ENCODE peak calls at places on chromosomes 4 and X, in nine cellular contexts. O, X, F, T, V, D, P, U and H are unnamed samples.
A peak's percentile ranks its signal among the peaks of the same experiment; 100 is the strongest.

GRCh38 chrX:66200855-66201795 is 37.1 kb downstream of the HEPH start:
- DNase-seq in U (peak; percentile 9), O (no peak), D (no peak), V (no peak), P (no peak), F (no peak), T (no peak), X (peak; percentile 17), H (no peak)

GRCh38 chrX:22365460-22365859 is 92.7 kb downstream of the CBLL2 start:
- DNase-seq in X (peak; percentile 91), F (no peak), V (no peak), U (peak; percentile 29), O (no peak), D (no peak), P (peak; percentile 65), T (no peak), H (no peak)

GRCh38 chr4:58261526-58261925 is 1151.3 kb upstream of the IGFBP7 start:
- DNase-seq in P (no peak), D (no peak), U (no peak), X (no peak), T (no peak), F (no peak), O (no peak), V (no peak), H (no peak)

GRCh38 chrX:67614414-67614813 is 70.6 kb downstream of the AR start:
- DNase-seq in O (no peak), V (no peak), D (no peak), X (peak; percentile 25), P (no peak), F (no peak), U (peak; percentile 82), T (no peak), H (no peak)

GRCh38 chrX:36431819-36432218 is 512.3 kb downstream of the CFAP47 start:
- DNase-seq in O (no peak), P (no peak), T (no peak), F (no peak), D (no peak), X (peak; percentile 89), V (no peak), U (peak; percentile 11), H (no peak)

GRCh38 chrX:72644946-72645345 is 69.2 kb downstream of the PHKA1 start:
- DNase-seq in T (peak; percentile 4), D (no peak), U (no peak), P (peak; percentile 4), V (no peak), O (peak; percentile 22), X (no peak), F (peak; percentile 5), H (peak; percentile 12)

GRCh38 chr4:41939016-41939623 is 3.9 kb downstream of the TMEM33 start:
- DNase-seq in X (peak; percentile 60), U (no peak), O (no peak), T (no peak), P (no peak), F (no peak), D (no peak), V (no peak), H (no peak)

GRCh38 chrX:2497961-2498780 is 2.6 kb downstream of the DHRSX start:
- DNase-seq in O (no peak), F (no peak), D (no peak), V (peak; percentile 63), P (peak; percentile 31), T (peak; percentile 20), X (peak; percentile 23), U (peak; percentile 69), H (peak; percentile 63)

GRCh38 chr4:145722561-145722960 is 42.6 kb downstream of the C4orf51 start:
- DNase-seq in X (no peak), F (no peak), P (no peak), U (no peak), V (no peak), O (no peak), T (no peak), D (no peak), H (no peak)

GRCh38 chr4:29311231-29311630 is 1408.9 kb upstream of the PCDH7 start:
- DNase-seq in X (peak; percentile 62), T (no peak), P (peak; percentile 80), F (no peak), U (no peak), D (no peak), O (no peak), V (no peak), H (no peak)

GRCh38 chr4:176579233-176579632 is 213.5 kb downstream of the VEGFC start:
- DNase-seq in P (no peak), O (no peak), X (no peak), V (no peak), T (no peak), D (no peak), F (no peak), U (peak; percentile 87), H (no peak)

GRCh38 chrX:17634542-17635207 is 102.6 kb upstream of the SCML1 start:
- DNase-seq in D (no peak), U (no peak), V (peak; percentile 27), P (no peak), X (no peak), T (no peak), O (no peak), F (no peak), H (no peak)

GRCh38 chr4:101238706-101239105 is 108.6 kb downstream of the PPP3CA start:
- DNase-seq in U (no peak), O (no peak), P (peak; percentile 79), D (no peak), T (no peak), X (peak; percentile 54), F (no peak), V (no peak), H (no peak)

GRCh38 chr4:101237773-101238172 is 109.6 kb downstream of the PPP3CA start:
- DNase-seq in F (no peak), O (no peak), D (no peak), X (no peak), U (no peak), V (no peak), P (no peak), T (no peak), H (no peak)

GRCh38 chr4:101242441-101242840 is 104.9 kb downstream of the PPP3CA start:
- DNase-seq in D (no peak), O (no peak), T (no peak), F (no peak), U (no peak), X (no peak), P (no peak), V (no peak), H (no peak)

GRCh38 chr4:101236097-101236496 is 111.2 kb downstream of the PPP3CA start:
- DNase-seq in T (no peak), X (no peak), O (no peak), P (no peak), U (no peak), V (no peak), F (no peak), D (no peak), H (no peak)

GRCh38 chr4:101239685-101240084 is 107.6 kb downstream of the PPP3CA start:
- DNase-seq in P (no peak), T (no peak), O (no peak), X (peak; percentile 26), U (no peak), V (no peak), F (no peak), D (no peak), H (no peak)
- H3K4me3 ChIP-seq in P (no peak overlapping the region), T (no peak overlapping the region), O (no peak overlapping the region), X (no peak overlapping the region), U (no peak overlapping the region), V (no peak overlapping the region), F (no peak overlapping the region), D (no peak overlapping the region), H (no peak overlapping the region)

GRCh38 chr4:89300060-89300459 is 7.5 kb downstream of the GPRIN3 start:
- DNase-seq in O (no peak), F (no peak), D (no peak), V (no peak), X (no peak), P (no peak), U (no peak), T (no peak), H (no peak)
- H3K4me1 ChIP-seq in O (no peaks in the 10 kb centered on the region), F (peaks cover 88% of the 10 kb centered on the region), D (no peaks in the 10 kb centered on the region), V (peaks cover 71% of the 10 kb centered on the region), X (no peaks in the 10 kb centered on the region), P (no peaks in the 10 kb centered on the region), U (peaks cover 73% of the 10 kb centered on the region), T (peaks cover 25% of the 10 kb centered on the region), H (no peaks in the 10 kb centered on the region)

GRCh38 chr4:2943364-2944090 is 19.7 kb downstream of the NOP14 start:
- DNase-seq in V (no peak), F (no peak), T (no peak), P (no peak), O (no peak), X (no peak), U (no peak), D (no peak), H (no peak)
- TF ChIP-seq POLR2A in V (no peak), F (no peak), T (no peak), P (no peak), O (no peak), X (no peak), U (no peak), D (no peak), H (no peak)

GRCh38 chrX:152896450-152896849 is 1.4 kb upstream of the ZNF185 start:
- DNase-seq in O (no peak), F (no peak), T (no peak), P (peak; percentile 44), X (no peak), V (no peak), U (peak; percentile 27), D (no peak), H (no peak)

GRCh38 chrX:152898442-152898841 is 575 bp downstream of the ZNF185 start:
- DNase-seq in O (no peak), F (no peak), X (no peak), T (no peak), D (no peak), P (no peak), U (no peak), V (no peak), H (no peak)

GRCh38 chrX:152895724-152896420 is 2.0 kb upstream of the ZNF185 start:
- DNase-seq in O (no peak), U (no peak), V (no peak), P (peak; percentile 1), D (no peak), F (no peak), T (no peak), X (no peak), H (no peak)

GRCh38 chrX:152899111-152899873 is 1.4 kb downstream of the ZNF185 start:
- DNase-seq in U (no peak), V (no peak), T (no peak), P (no peak), O (no peak), F (no peak), D (no peak), X (no peak), H (no peak)

GRCh38 chrX:152897216-152898144 is at the start of gene ZNF185:
- DNase-seq in F (no peak), T (no peak), U (peak; percentile 50), D (no peak), O (no peak), V (peak; percentile 73), X (no peak), P (peak; percentile 54), H (peak; percentile 25)
- H3K4me3 ChIP-seq in F (peak within 1 kb of the TSS; percentile 14), T (peak within 1 kb of the TSS; percentile 49), U (peak within 1 kb of the TSS; percentile 49), D (no peak within 1 kb of the TSS), O (no peak within 1 kb of the TSS), V (no peak within 1 kb of the TSS), X (peak within 1 kb of the TSS; percentile 27), P (peak within 1 kb of the TSS; percentile 31), H (peak within 1 kb of the TSS; percentile 12)